ENCODE peak calls at places on chromosome 17, in nine cellular contexts. V is hepatocyte, Z is MM.1S, M is PC-3, F is neural progenitor cell, N is HCT116, W is SK-N-SH, R is OCI-LY7, G is GM23248. X is an unnamed sample.
A peak's percentile ranks its signal among the peaks of the same experiment; 100 is the strongest.

GRCh38 chr17:74568116-74568873 is 986 bp upstream of the CD300H start:
- DNase-seq in V (no peak), Z (no peak), M (no peak), F (no peak), N (no peak), W (no peak), R (no peak), G (no peak), X (no peak)

GRCh38 chr17:17983376-17983775 is 10.7 kb downstream of the DRC3 start:
- DNase-seq in V (no peak), Z (no peak), M (no peak), F (no peak), N (no peak), W (no peak), R (no peak), G (no peak), X (no peak)

GRCh38 chr17:72560303-72561247 is 439.8 kb downstream of the SOX9 start:
- DNase-seq in V (peak; percentile 78), Z (peak; percentile 52), M (peak; percentile 92), F (peak; percentile 80), N (peak; percentile 61), W (peak; percentile 88), R (peak; percentile 65), G (peak; percentile 55), X (peak; percentile 75)

GRCh38 chr17:45276031-45276430 is 14.1 kb upstream of the SPATA32 start:
- DNase-seq in V (no peak), Z (no peak), M (no peak), F (no peak), N (no peak), W (no peak), R (no peak), G (no peak), X (no peak)

GRCh38 chr17:39156491-39156890 is 5.1 kb upstream of the PLXDC1 start:
- DNase-seq in V (no peak), Z (no peak), M (no peak), F (no peak), N (no peak), W (no peak), R (no peak), G (no peak), X (no peak)

GRCh38 chr17:82892869-82893565 is 53.2 kb upstream of the ZNF750 start:
- DNase-seq in V (no peak), Z (no peak), M (no peak), F (no peak), N (no peak), W (no peak), R (no peak), G (no peak), X (no peak)

GRCh38 chr17:42459256-42459982 is 741 bp downstream of the ATP6V0A1 start:
- DNase-seq in V (peak; percentile 81), Z (peak; percentile 26), M (no peak), F (peak; percentile 41), N (no peak), W (peak; percentile 56), R (peak; percentile 59), G (peak; percentile 81), X (peak; percentile 71)

GRCh38 chr17:3983945-3984484 is 19.8 kb upstream of the ATP2A3 start:
- DNase-seq in V (no peak), Z (no peak), M (no peak), F (no peak), N (no peak), W (peak; percentile 25), R (no peak), G (peak; percentile 55), X (peak; percentile 46)

GRCh38 chr17:18106211-18106610 is 2.3 kb upstream of the MYO15A start:
- DNase-seq in V (no peak), Z (no peak), M (no peak), F (no peak), N (no peak), W (no peak), R (no peak), G (no peak), X (no peak)

GRCh38 chr17:66830451-66830850 is 4.5 kb upstream of the CACNG5 start:
- DNase-seq in V (no peak), Z (no peak), M (no peak), F (peak; percentile 45), N (no peak), W (no peak), R (no peak), G (no peak), X (peak; percentile 41)

DNA sequence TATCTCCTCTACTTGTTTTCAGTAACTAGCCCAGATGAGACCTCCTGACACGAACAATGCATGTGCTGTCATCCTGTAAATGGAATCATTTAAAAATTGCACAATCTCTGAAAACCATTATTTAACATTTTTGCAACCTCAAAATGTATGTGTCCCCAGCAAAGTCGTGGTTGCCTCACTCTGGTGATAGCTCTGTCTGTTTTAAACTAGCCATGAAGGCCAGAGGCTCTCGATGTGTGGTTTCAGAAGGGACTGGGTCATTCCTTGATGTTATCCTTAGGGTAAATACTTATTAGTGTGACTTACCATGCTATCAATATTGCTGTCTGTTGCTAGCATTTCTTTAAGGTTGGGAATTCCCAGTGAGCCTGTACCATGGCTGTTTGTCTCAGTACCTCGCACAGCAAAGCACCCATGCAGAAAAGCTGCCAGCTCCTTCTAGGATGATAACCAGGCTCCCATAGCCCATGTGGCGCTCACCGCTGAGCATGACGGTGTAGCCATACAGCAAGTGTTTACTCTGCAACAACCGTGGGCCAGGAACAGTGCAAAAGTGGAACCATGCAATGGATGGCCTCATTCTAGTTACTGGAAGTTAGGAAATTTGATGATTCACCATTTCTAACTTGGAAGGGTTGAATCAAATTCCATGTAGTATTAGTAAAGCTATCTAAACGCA is 2.9 kb upstream of the PGS1 start:
- DNase-seq in V (peak; percentile 76), Z (no peak), M (peak; percentile 85), F (no peak), N (no peak), W (no peak), R (no peak), G (peak; percentile 96), X (no peak)
- H3K4me2 ChIP-seq in V (peak overlapping the region; percentile 34), Z (no peak overlapping the region), M (peak overlapping the region; percentile 50), F (peak overlapping the region; percentile 36), N (no peak overlapping the region), W (peak overlapping the region; percentile 58), R (no peak overlapping the region), G (peak overlapping the region; percentile 76), X (peak overlapping the region; percentile 4)

GRCh38 chr17:49823614-49824013 is 24.3 kb downstream of the TAC4 start:
- DNase-seq in V (no peak), Z (no peak), M (no peak), F (no peak), N (no peak), W (no peak), R (no peak), G (peak; percentile 50), X (no peak)

GRCh38 chr17:49829026-49829425 is 18.8 kb downstream of the TAC4 start:
- DNase-seq in V (no peak), Z (no peak), M (no peak), F (no peak), N (no peak), W (no peak), R (no peak), G (no peak), X (no peak)

GRCh38 chr17:49822829-49823228 is 25.0 kb downstream of the TAC4 start:
- DNase-seq in V (no peak), Z (no peak), M (no peak), F (no peak), N (no peak), W (no peak), R (no peak), G (peak; percentile 83), X (no peak)

GRCh38 chr17:49821916-49822315 is 26.0 kb downstream of the TAC4 start:
- DNase-seq in V (peak; percentile 20), Z (no peak), M (peak; percentile 87), F (no peak), N (no peak), W (no peak), R (no peak), G (no peak), X (no peak)

DNA sequence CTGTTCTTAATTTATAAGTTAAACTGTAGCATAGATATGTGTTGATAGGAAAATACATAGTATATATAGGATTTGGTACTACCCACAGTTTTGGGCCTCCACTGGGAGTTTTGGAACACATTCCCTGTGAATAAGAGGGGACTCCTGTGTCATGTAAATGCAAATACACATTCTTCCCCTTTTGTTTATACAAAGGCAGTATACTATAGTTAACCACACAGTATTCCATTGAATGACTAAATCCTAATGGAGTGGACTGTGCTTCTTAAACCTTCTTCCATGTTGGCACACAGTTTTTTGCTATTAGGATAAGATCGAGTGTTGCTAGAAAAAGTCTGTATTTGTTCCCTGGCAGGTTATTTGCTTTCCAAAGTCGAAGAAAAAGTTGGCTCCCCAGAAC is 22.2 kb downstream of the TAC4 start:
- DNase-seq in V (no peak), Z (no peak), M (no peak), F (no peak), N (no peak), W (no peak), R (no peak), G (no peak), X (no peak)
- TF ChIP-seq EZH2phosphoT487 in V (no peak), Z (no peak), M (no peak), F (no peak), N (no peak), W (no peak), R (no peak), G (no peak), X (no peak)

GRCh38 chr17:15969463-15969862 is 24.5 kb downstream of the ADORA2B start:
- DNase-seq in V (no peak), Z (no peak), M (no peak), F (no peak), N (no peak), W (no peak), R (no peak), G (no peak), X (no peak)

GRCh38 chr17:15965510-15965909 is 20.6 kb downstream of the ADORA2B start:
- DNase-seq in V (no peak), Z (no peak), M (no peak), F (peak; percentile 40), N (no peak), W (no peak), R (no peak), G (no peak), X (peak; percentile 28)

GRCh38 chr17:15966183-15966878 is 21.4 kb downstream of the ADORA2B start:
- DNase-seq in V (peak; percentile 75), Z (no peak), M (peak; percentile 93), F (peak; percentile 89), N (no peak), W (no peak), R (no peak), G (no peak), X (peak; percentile 96)

GRCh38 chr17:15967706-15968399 is 22.9 kb downstream of the ADORA2B start:
- DNase-seq in V (no peak), Z (no peak), M (no peak), F (no peak), N (no peak), W (no peak), R (no peak), G (no peak), X (no peak)

DNA sequence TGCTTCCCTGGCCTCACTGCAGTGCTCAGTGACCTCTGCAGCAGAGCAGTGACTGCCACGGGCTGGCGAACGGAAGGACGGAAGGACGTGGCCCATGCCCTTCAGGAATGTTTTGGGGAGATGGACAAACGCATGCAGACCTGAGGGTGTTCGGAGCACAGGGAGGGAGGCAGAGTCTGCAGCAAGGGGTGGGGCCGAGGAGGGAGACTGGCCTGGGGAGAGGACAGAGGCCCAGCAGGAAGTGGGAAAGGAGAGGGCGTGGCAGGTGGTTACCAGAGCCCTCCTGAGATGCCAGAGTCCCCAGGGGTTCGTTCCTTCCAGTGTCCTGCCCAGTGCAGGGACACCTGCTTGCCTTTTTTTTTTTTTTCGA is 21.9 kb downstream of the ADORA2B start:
- DNase-seq in V (no peak), Z (no peak), M (peak; percentile 63), F (peak; percentile 53), N (no peak), W (no peak), R (no peak), G (no peak), X (peak; percentile 80)
- H3K4me2 ChIP-seq in V (peak overlapping the region; percentile 50), Z (no peak overlapping the region), M (peak overlapping the region; percentile 74), F (peak overlapping the region; percentile 75), N (peak overlapping the region; percentile 80), W (no peak overlapping the region), R (no peak overlapping the region), G (no peak overlapping the region), X (peak overlapping the region; percentile 33)

GRCh38 chr17:16486373-16487250 is 5.4 kb downstream of the LRRC75A start:
- DNase-seq in V (peak; percentile 73), Z (no peak), M (peak; percentile 96), F (peak; percentile 56), N (no peak), W (peak; percentile 81), R (no peak), G (peak; percentile 77), X (peak; percentile 84)
- TF ChIP-seq EZH2phosphoT487 in V (no peak), Z (no peak), M (no peak), F (no peak), N (no peak), W (no peak), R (no peak), G (no peak), X (no peak)